ENCODE peak calls at places on chromosome 4, in four cellular contexts. M is MV-4-11, W is T-cell, J is NCI-H2171. N is an unnamed sample.

GRCh38 chr4:6442555-6442954 is 29.9 kb downstream of the PPP2R2C start:
- DNase-seq in W (no peak), M (no peak), J (no peak), N (no peak)

GRCh38 chr4:75673959-75674328 is 733 bp upstream of the G3BP2 start:
- DNase-seq in J (no peak), W (no peak), M (no peak), N (no peak)

GRCh38 chr4:2068566-2068965 is 9.4 kb downstream of the NAT8L start:
- DNase-seq in M (no peak), W (no peak), J (no peak), N (no peak)

GRCh38 chr4:56134272-56134671 is 185.5 kb downstream of the CEP135 start:
- DNase-seq in W (no peak), M (peak; percentile 37), J (no peak), N (no peak)

GRCh38 chr4:163332526-163333405 is at the start of gene NPY1R:
- DNase-seq in M (peak; percentile 40), J (peak; percentile 11), W (no peak), N (peak; percentile 78)

GRCh38 chr4:121373841-121374240 is 7.0 kb downstream of the QRFPR start:
- DNase-seq in M (no peak), J (no peak), W (no peak), N (no peak)

GRCh38 chr4:38674206-38675144 is 10.5 kb downstream of the KLF3 start:
- DNase-seq in M (no peak), J (no peak), W (no peak), N (no peak)

GRCh38 chr4:138741366-138741765 is 274.2 kb upstream of the NOCT start:
- DNase-seq in W (no peak), J (no peak), M (no peak), N (no peak)

GRCh38 chr4:157045507-157046127 is 30.3 kb upstream of the GLRB start:
- DNase-seq in J (peak; percentile 0), M (peak; percentile 22), W (no peak), N (peak; percentile 74)

GRCh38 chr4:88949605-88950004 is 107.4 kb downstream of the FAM13A start:
- DNase-seq in W (no peak), M (no peak), J (no peak), N (no peak)

GRCh38 chr4:185209031-185209851 is at the start of gene SNX25:
- DNase-seq in M (peak; percentile 2), W (peak; percentile 81), J (peak; percentile 76), N (peak; percentile 66)

GRCh38 chr4:636628-636950 is 11.2 kb downstream of the PDE6B start:
- DNase-seq in J (no peak), M (no peak), W (no peak), N (no peak)

GRCh38 chr4:168645933-168646768 is 149.3 kb downstream of the PALLD start:
- DNase-seq in M (no peak), J (peak; percentile 81), W (no peak), N (no peak)

GRCh38 chr4:108834787-108835384 is 72.0 kb upstream of the ETNPPL start:
- DNase-seq in M (peak; percentile 41), J (no peak), W (no peak), N (peak; percentile 65)

GRCh38 chr4:173930329-173930967 is 353.0 kb downstream of the FBXO8 start:
- DNase-seq in M (no peak), J (no peak), W (no peak), N (no peak)

GRCh38 chr4:1233641-1234277 is 15.2 kb downstream of the CTBP1 start:
- DNase-seq in W (no peak), J (no peak), M (no peak), N (no peak)

GRCh38 chr4:138235419-138235952 is 6.7 kb downstream of the SLC7A11 start:
- DNase-seq in J (no peak), M (peak; percentile 42), W (no peak), N (peak; percentile 97)

GRCh38 chr4:142440093-142440492 is 406.0 kb downstream of the INPP4B start:
- DNase-seq in M (no peak), J (no peak), W (no peak), N (no peak)

GRCh38 chr4:164109517-164109916 is 615.0 kb downstream of the TMA16 start:
- DNase-seq in M (no peak), W (no peak), J (no peak), N (no peak)

GRCh38 chr4:61828960-61829359 is 628.8 kb downstream of the ADGRL3 start:
- DNase-seq in W (no peak), J (peak; percentile 26), M (no peak), N (no peak)

GRCh38 chr4:137370206-137370633 is 162.1 kb downstream of the PCDH18 start:
- DNase-seq in M (no peak), J (no peak), W (no peak), N (peak; percentile 56)

GRCh38 chr4:147831452-147832192 is 99.7 kb downstream of the ARHGAP10 start:
- DNase-seq in W (no peak), M (peak; percentile 92), J (no peak), N (peak; percentile 90)

GRCh38 chr4:1490906-1491629 is 84.8 kb upstream of the NKX1-1 start:
- DNase-seq in W (no peak), J (no peak), M (no peak), N (no peak)

GRCh38 chr4:28973591-28974350 is 1746.4 kb upstream of the PCDH7 start:
- DNase-seq in M (no peak), W (no peak), J (no peak), N (peak; percentile 80)

N was measured in HFFc6.